ENCODE peak calls at places on chromosome 5, in eight cellular contexts. One of them, this sample, is unnamed.

GRCh38 chr5:104538835-104539234 is 976.2 kb upstream of the NUDT12 start:
- DNase-seq in activated naive CD4-positive, alpha-beta T cell treated with Interleukin-2 at 50 U/mL for 16 hours: no peak
- DNase-seq in DMS53: no peak
- DNase-seq in aorta: no peak
- DNase-seq in astrocyte: no peak
- DNase-seq in nucleus accumbens: no peak
- DNase-seq in stimulated activated CD4-positive, alpha-beta T cell treated with anti-CD3 and anti-CD28 coated beads, Interleukin-12 subunit alpha, Interleukin-12 subunit beta, amount 100 ng/mL, for 4 hours: no peak
- DNase-seq in endothelial cell: no peak
- DNase-seq in this sample: no peak

GRCh38 chr5:78050888-78051287 is 243.6 kb downstream of the AP3B1 start:
- DNase-seq in aorta: no peak
- DNase-seq in astrocyte: peak
- DNase-seq in endothelial cell: no peak
- DNase-seq in activated naive CD4-positive, alpha-beta T cell treated with Interleukin-2 at 50 U/mL for 16 hours: no peak
- DNase-seq in DMS53: peak
- DNase-seq in stimulated activated CD4-positive, alpha-beta T cell treated with anti-CD3 and anti-CD28 coated beads, Interleukin-12 subunit alpha, Interleukin-12 subunit beta, amount 100 ng/mL, for 4 hours: no peak
- DNase-seq in nucleus accumbens: no peak
- DNase-seq in this sample: peak

GRCh38 chr5:143168171-143168681 is 235.3 kb downstream of the NR3C1 start:
- DNase-seq in astrocyte: no peak
- DNase-seq in endothelial cell: no peak
- DNase-seq in stimulated activated CD4-positive, alpha-beta T cell treated with anti-CD3 and anti-CD28 coated beads, Interleukin-12 subunit alpha, Interleukin-12 subunit beta, amount 100 ng/mL, for 4 hours: no peak
- DNase-seq in activated naive CD4-positive, alpha-beta T cell treated with Interleukin-2 at 50 U/mL for 16 hours: no peak
- DNase-seq in aorta: no peak
- DNase-seq in DMS53: no peak
- DNase-seq in nucleus accumbens: no peak
- DNase-seq in this sample: no peak

GRCh38 chr5:38921174-38921573 is 75.4 kb downstream of the OSMR start:
- DNase-seq in activated naive CD4-positive, alpha-beta T cell treated with Interleukin-2 at 50 U/mL for 16 hours: no peak
- DNase-seq in astrocyte: no peak
- DNase-seq in aorta: no peak
- DNase-seq in endothelial cell: peak
- DNase-seq in stimulated activated CD4-positive, alpha-beta T cell treated with anti-CD3 and anti-CD28 coated beads, Interleukin-12 subunit alpha, Interleukin-12 subunit beta, amount 100 ng/mL, for 4 hours: no peak
- DNase-seq in nucleus accumbens: no peak
- DNase-seq in DMS53: no peak
- DNase-seq in this sample: peak

GRCh38 chr5:116834796-116835515 is 260.3 kb upstream of the SEMA6A start:
- DNase-seq in astrocyte: no peak
- DNase-seq in aorta: no peak
- DNase-seq in DMS53: no peak
- DNase-seq in activated naive CD4-positive, alpha-beta T cell treated with Interleukin-2 at 50 U/mL for 16 hours: no peak
- DNase-seq in endothelial cell: no peak
- DNase-seq in stimulated activated CD4-positive, alpha-beta T cell treated with anti-CD3 and anti-CD28 coated beads, Interleukin-12 subunit alpha, Interleukin-12 subunit beta, amount 100 ng/mL, for 4 hours: no peak
- DNase-seq in nucleus accumbens: no peak
- DNase-seq in this sample: no peak

GRCh38 chr5:160269017-160269416 is 39.7 kb downstream of the FABP6 start:
- DNase-seq in activated naive CD4-positive, alpha-beta T cell treated with Interleukin-2 at 50 U/mL for 16 hours: no peak
- DNase-seq in DMS53: no peak
- DNase-seq in astrocyte: peak
- DNase-seq in aorta: peak
- DNase-seq in nucleus accumbens: peak
- DNase-seq in stimulated activated CD4-positive, alpha-beta T cell treated with anti-CD3 and anti-CD28 coated beads, Interleukin-12 subunit alpha, Interleukin-12 subunit beta, amount 100 ng/mL, for 4 hours: no peak
- DNase-seq in endothelial cell: no peak
- DNase-seq in this sample: peak

GRCh38 chr5:172444626-172445365 is 9.5 kb downstream of the SH3PXD2B start:
- DNase-seq in aorta: no peak
- DNase-seq in activated naive CD4-positive, alpha-beta T cell treated with Interleukin-2 at 50 U/mL for 16 hours: no peak
- DNase-seq in DMS53: no peak
- DNase-seq in stimulated activated CD4-positive, alpha-beta T cell treated with anti-CD3 and anti-CD28 coated beads, Interleukin-12 subunit alpha, Interleukin-12 subunit beta, amount 100 ng/mL, for 4 hours: no peak
- DNase-seq in nucleus accumbens: no peak
- DNase-seq in astrocyte: no peak
- DNase-seq in endothelial cell: no peak
- DNase-seq in this sample: no peak

GRCh38 chr5:172451771-172452197 is 2.5 kb downstream of the SH3PXD2B start:
- DNase-seq in activated naive CD4-positive, alpha-beta T cell treated with Interleukin-2 at 50 U/mL for 16 hours: no peak
- DNase-seq in nucleus accumbens: peak
- DNase-seq in aorta: no peak
- DNase-seq in stimulated activated CD4-positive, alpha-beta T cell treated with anti-CD3 and anti-CD28 coated beads, Interleukin-12 subunit alpha, Interleukin-12 subunit beta, amount 100 ng/mL, for 4 hours: no peak
- DNase-seq in astrocyte: peak
- DNase-seq in endothelial cell: no peak
- DNase-seq in DMS53: peak
- DNase-seq in this sample: peak

GRCh38 chr5:16853511-16853910 is 82.6 kb downstream of the MYO10 start:
- DNase-seq in DMS53: no peak
- DNase-seq in endothelial cell: no peak
- DNase-seq in activated naive CD4-positive, alpha-beta T cell treated with Interleukin-2 at 50 U/mL for 16 hours: no peak
- DNase-seq in nucleus accumbens: no peak
- DNase-seq in aorta: no peak
- DNase-seq in astrocyte: no peak
- DNase-seq in stimulated activated CD4-positive, alpha-beta T cell treated with anti-CD3 and anti-CD28 coated beads, Interleukin-12 subunit alpha, Interleukin-12 subunit beta, amount 100 ng/mL, for 4 hours: no peak
- DNase-seq in this sample: no peak

GRCh38 chr5:82164957-82165698 is 113.0 kb downstream of the RPS23 start:
- DNase-seq in activated naive CD4-positive, alpha-beta T cell treated with Interleukin-2 at 50 U/mL for 16 hours: no peak
- DNase-seq in nucleus accumbens: peak
- DNase-seq in DMS53: peak
- DNase-seq in endothelial cell: no peak
- DNase-seq in aorta: no peak
- DNase-seq in stimulated activated CD4-positive, alpha-beta T cell treated with anti-CD3 and anti-CD28 coated beads, Interleukin-12 subunit alpha, Interleukin-12 subunit beta, amount 100 ng/mL, for 4 hours: no peak
- DNase-seq in astrocyte: peak
- DNase-seq in this sample: peak

GRCh38 chr5:111887706-111888105 is 130.7 kb upstream of the NREP start:
- DNase-seq in astrocyte: no peak
- DNase-seq in stimulated activated CD4-positive, alpha-beta T cell treated with anti-CD3 and anti-CD28 coated beads, Interleukin-12 subunit alpha, Interleukin-12 subunit beta, amount 100 ng/mL, for 4 hours: no peak
- DNase-seq in activated naive CD4-positive, alpha-beta T cell treated with Interleukin-2 at 50 U/mL for 16 hours: no peak
- DNase-seq in nucleus accumbens: no peak
- DNase-seq in DMS53: no peak
- DNase-seq in endothelial cell: no peak
- DNase-seq in aorta: no peak
- DNase-seq in this sample: no peak

GRCh38 chr5:133775584-133776304 is 163.4 kb upstream of the FSTL4 start:
- DNase-seq in endothelial cell: no peak
- DNase-seq in stimulated activated CD4-positive, alpha-beta T cell treated with anti-CD3 and anti-CD28 coated beads, Interleukin-12 subunit alpha, Interleukin-12 subunit beta, amount 100 ng/mL, for 4 hours: no peak
- DNase-seq in astrocyte: no peak
- DNase-seq in nucleus accumbens: no peak
- DNase-seq in aorta: no peak
- DNase-seq in activated naive CD4-positive, alpha-beta T cell treated with Interleukin-2 at 50 U/mL for 16 hours: no peak
- DNase-seq in DMS53: no peak
- DNase-seq in this sample: no peak

GRCh38 chr5:98248949-98249348 is 524.5 kb upstream of the RGMB start:
- DNase-seq in DMS53: no peak
- DNase-seq in astrocyte: peak
- DNase-seq in activated naive CD4-positive, alpha-beta T cell treated with Interleukin-2 at 50 U/mL for 16 hours: no peak
- DNase-seq in stimulated activated CD4-positive, alpha-beta T cell treated with anti-CD3 and anti-CD28 coated beads, Interleukin-12 subunit alpha, Interleukin-12 subunit beta, amount 100 ng/mL, for 4 hours: no peak
- DNase-seq in nucleus accumbens: no peak
- DNase-seq in aorta: no peak
- DNase-seq in endothelial cell: no peak
- DNase-seq in this sample: peak

GRCh38 chr5:159061186-159061796 is 38.4 kb downstream of the EBF1 start:
- DNase-seq in activated naive CD4-positive, alpha-beta T cell treated with Interleukin-2 at 50 U/mL for 16 hours: no peak
- DNase-seq in astrocyte: peak
- DNase-seq in nucleus accumbens: no peak
- DNase-seq in stimulated activated CD4-positive, alpha-beta T cell treated with anti-CD3 and anti-CD28 coated beads, Interleukin-12 subunit alpha, Interleukin-12 subunit beta, amount 100 ng/mL, for 4 hours: no peak
- DNase-seq in DMS53: no peak
- DNase-seq in endothelial cell: no peak
- DNase-seq in aorta: peak
- DNase-seq in this sample: peak

GRCh38 chr5:71899865-71900342 is 180.8 kb downstream of the CARTPT start:
- DNase-seq in astrocyte: peak
- DNase-seq in nucleus accumbens: no peak
- DNase-seq in stimulated activated CD4-positive, alpha-beta T cell treated with anti-CD3 and anti-CD28 coated beads, Interleukin-12 subunit alpha, Interleukin-12 subunit beta, amount 100 ng/mL, for 4 hours: no peak
- DNase-seq in activated naive CD4-positive, alpha-beta T cell treated with Interleukin-2 at 50 U/mL for 16 hours: no peak
- DNase-seq in endothelial cell: no peak
- DNase-seq in DMS53: peak
- DNase-seq in aorta: no peak
- DNase-seq in this sample: no peak

GRCh38 chr5:143244000-143244736 is 159.3 kb downstream of the NR3C1 start:
- DNase-seq in activated naive CD4-positive, alpha-beta T cell treated with Interleukin-2 at 50 U/mL for 16 hours: no peak
- DNase-seq in DMS53: peak
- DNase-seq in aorta: peak
- DNase-seq in endothelial cell: no peak
- DNase-seq in astrocyte: peak
- DNase-seq in nucleus accumbens: no peak
- DNase-seq in stimulated activated CD4-positive, alpha-beta T cell treated with anti-CD3 and anti-CD28 coated beads, Interleukin-12 subunit alpha, Interleukin-12 subunit beta, amount 100 ng/mL, for 4 hours: no peak
- DNase-seq in this sample: peak

This sample was measured in choroid plexus epithelial cell.